ENCODE peak calls at places on chromosomes 4 and X, in four cellular contexts. L is NCI-H2171 treated with DMSO at 0.1 percent for 48 hours, K is Karpas-422, T is breast epithelium. U is an unnamed sample.

GRCh38 chr4:15469402-15470148 is at the start of gene CC2D2A:
- DNase-seq in L (no peak), K (no peak), T (no peak), U (no peak)

GRCh38 chr4:139368990-139369389 is 66.7 kb upstream of the NDUFC1 start:
- DNase-seq in L (no peak), K (no peak), T (no peak), U (no peak)

GRCh38 chr4:91758487-91758886 is 545.3 kb upstream of the GRID2 start:
- DNase-seq in L (no peak), K (no peak), T (no peak), U (no peak)

GRCh38 chrX:120504569-120504968 is 35.5 kb upstream of the LAMP2 start:
- DNase-seq in L (no peak), K (no peak), T (no peak), U (no peak)

GRCh38 chr4:142474398-142475087 is 371.6 kb downstream of the INPP4B start:
- DNase-seq in L (peak; percentile 35), K (no peak), T (peak; percentile 22), U (no peak)

GRCh38 chr4:76279462-76279861 is 27.1 kb upstream of the STBD1 start:
- DNase-seq in L (no peak), K (no peak), T (no peak), U (no peak)

GRCh38 chr4:60482921-60483351 is 717.2 kb upstream of the ADGRL3 start:
- DNase-seq in L (no peak), K (no peak), T (no peak), U (no peak)

GRCh38 chr4:186920486-186920885 is 196.8 kb upstream of the FAT1 start:
- DNase-seq in L (no peak), K (no peak), T (no peak), U (no peak)

GRCh38 chr4:73721419-73721818 is 18.9 kb upstream of the CXCL8 start:
- DNase-seq in L (no peak), K (no peak), T (no peak), U (no peak)

GRCh38 chr4:3657917-3658913 is 108.0 kb upstream of the ADRA2C start:
- DNase-seq in L (peak; percentile 7), K (no peak), T (no peak), U (peak; percentile 63)

GRCh38 chr4:54384563-54384962 is 155.5 kb downstream of the PDGFRA start:
- DNase-seq in L (no peak), K (peak; percentile 71), T (peak; percentile 19), U (no peak)

GRCh38 chrX:8424941-8425340 is 39.7 kb upstream of the VCX3B start:
- DNase-seq in L (peak; percentile 34), K (no peak), T (no peak), U (no peak)

GRCh38 chrX:103584606-103585005 is 709 bp upstream of the TCEAL4 start:
- DNase-seq in L (no peak), K (no peak), T (no peak), U (no peak)

GRCh38 chr4:88809561-88810219 is 112.1 kb upstream of the NAP1L5 start:
- DNase-seq in L (no peak), K (no peak), T (no peak), U (no peak)

GRCh38 chrX:109347618-109348017 is 134.3 kb downstream of the GUCY2F start:
- DNase-seq in L (no peak), K (no peak), T (no peak), U (no peak)

U was measured in upper lobe of left lung.